ENCODE peak calls at places on chromosomes 1 and 21, in five cellular contexts. One of them, this sample, is unnamed.

GRCh38 chr21:38985423-38986378 is 180.0 kb downstream of the ETS2 start:
- DNase-seq in H1: no peak
- DNase-seq in K562: peak
- DNase-seq in A549: no peak
- DNase-seq in HepG2: no peak
- DNase-seq in this sample: peak

GRCh38 chr1:9291914-9292360 is 757 bp upstream of the SPSB1 start:
- DNase-seq in A549: no peak
- DNase-seq in H1: no peak
- DNase-seq in HepG2: peak
- DNase-seq in K562: no peak
- DNase-seq in this sample: peak

GRCh38 chr1:116122955-116123757 is 12.0 kb downstream of the MAB21L3 start:
- DNase-seq in HepG2: peak
- DNase-seq in H1: no peak
- DNase-seq in A549: no peak
- DNase-seq in K562: no peak
- DNase-seq in this sample: peak

GRCh38 chr1:185610954-185611353 is 123.2 kb upstream of the HMCN1 start:
- DNase-seq in K562: no peak
- DNase-seq in H1: no peak
- DNase-seq in A549: no peak
- DNase-seq in HepG2: no peak
- DNase-seq in this sample: no peak

GRCh38 chr1:151832318-151832984 is 849 bp upstream of the RORC start:
- DNase-seq in A549: no peak
- DNase-seq in HepG2: peak
- DNase-seq in K562: no peak
- DNase-seq in H1: no peak
- DNase-seq in this sample: peak

GRCh38 chr1:94898486-94899385 is 28.2 kb downstream of the CNN3 start:
- DNase-seq in HepG2: no peak
- DNase-seq in A549: no peak
- DNase-seq in H1: no peak
- DNase-seq in K562: no peak
- DNase-seq in this sample: peak

GRCh38 chr1:46747683-46748288 is 28.9 kb upstream of the EFCAB14 start:
- DNase-seq in A549: peak
- DNase-seq in HepG2: peak
- DNase-seq in H1: peak
- DNase-seq in K562: peak
- DNase-seq in this sample: peak

GRCh38 chr1:115671176-115672062 is 29.6 kb downstream of the VANGL1 start:
- DNase-seq in K562: no peak
- DNase-seq in A549: peak
- DNase-seq in HepG2: peak
- DNase-seq in H1: no peak
- DNase-seq in this sample: peak

GRCh38 chr21:32994305-32994704 is 31.4 kb upstream of the OLIG2 start:
- DNase-seq in H1: no peak
- DNase-seq in HepG2: no peak
- DNase-seq in A549: no peak
- DNase-seq in K562: peak
- DNase-seq in this sample: peak

GRCh38 chr1:221276911-221277310 is 397.7 kb downstream of the HLX start:
- DNase-seq in HepG2: no peak
- DNase-seq in A549: no peak
- DNase-seq in K562: no peak
- DNase-seq in H1: no peak
- DNase-seq in this sample: no peak
- TF ChIP-seq MAFK in HepG2: no peak
- TF ChIP-seq MAFK in A549: no peak
- TF ChIP-seq MAFK in K562: no peak
- TF ChIP-seq MAFK in H1: no peak
- TF ChIP-seq MAFK in this sample: no peak

GRCh38 chr1:54135436-54136120 is 17.2 kb downstream of the CDCP2 start:
- DNase-seq in H1: no peak
- DNase-seq in A549: no peak
- DNase-seq in K562: no peak
- DNase-seq in HepG2: peak
- DNase-seq in this sample: peak

GRCh38 chr1:54132485-54132884 is 20.3 kb downstream of the CDCP2 start:
- DNase-seq in H1: no peak
- DNase-seq in A549: no peak
- DNase-seq in K562: no peak
- DNase-seq in HepG2: no peak
- DNase-seq in this sample: peak

GRCh38 chr1:54136269-54136896 is 16.4 kb downstream of the CDCP2 start:
- DNase-seq in H1: no peak
- DNase-seq in A549: no peak
- DNase-seq in HepG2: no peak
- DNase-seq in K562: no peak
- DNase-seq in this sample: no peak

GRCh38 chr1:54136963-54137531 is 15.8 kb downstream of the CDCP2 start:
- DNase-seq in A549: no peak
- DNase-seq in H1: no peak
- DNase-seq in HepG2: no peak
- DNase-seq in K562: no peak
- DNase-seq in this sample: no peak

GRCh38 chr1:54134301-54134700 is 18.5 kb downstream of the CDCP2 start:
- DNase-seq in HepG2: no peak
- DNase-seq in A549: no peak
- DNase-seq in H1: no peak
- DNase-seq in K562: no peak
- DNase-seq in this sample: no peak
- TF ChIP-seq MAFK in HepG2: no peak
- TF ChIP-seq MAFK in A549: no peak
- TF ChIP-seq MAFK in H1: no peak
- TF ChIP-seq MAFK in K562: no peak
- TF ChIP-seq MAFK in this sample: no peak

DNA sequence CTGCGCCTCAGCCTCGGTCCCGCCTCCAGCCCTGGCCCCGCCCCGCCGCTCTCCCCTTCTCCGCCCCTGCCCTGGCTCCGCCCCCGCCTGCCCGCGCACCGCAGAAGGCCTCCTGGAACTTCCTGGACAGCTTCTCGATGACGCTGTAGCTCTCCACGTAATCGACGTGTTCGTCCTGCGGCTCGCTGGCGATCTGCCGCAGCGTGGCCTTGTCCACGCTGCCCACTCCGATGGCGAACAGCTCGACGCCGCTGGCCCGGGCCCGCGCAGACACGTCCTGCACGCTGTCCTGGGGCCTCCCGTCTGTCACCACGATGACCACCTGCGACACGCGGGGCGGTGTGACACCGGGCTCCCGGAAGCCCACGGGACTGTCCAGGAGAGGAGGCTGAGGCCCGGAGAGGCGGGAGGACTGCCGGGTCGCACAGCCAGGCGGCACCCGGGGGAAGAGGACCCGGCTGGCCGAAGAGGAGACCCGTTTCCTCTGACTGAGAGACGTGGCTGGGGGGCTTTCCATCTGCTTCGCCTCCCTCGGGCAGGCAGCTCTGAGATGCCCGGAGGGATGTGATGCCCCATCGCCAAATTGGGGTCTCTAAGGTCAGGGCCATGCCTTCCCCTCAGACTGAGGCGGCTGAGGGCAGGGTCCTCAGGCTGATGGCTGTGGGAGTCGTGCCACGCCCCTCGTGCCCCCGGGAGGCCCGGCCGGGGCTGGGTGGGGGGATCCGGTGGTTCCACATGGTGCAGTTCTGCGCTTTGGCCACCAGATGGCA is 4.6 kb downstream of the MATN1 start:
- DNase-seq in HepG2: peak
- DNase-seq in A549: peak
- DNase-seq in K562: no peak
- DNase-seq in H1: peak
- DNase-seq in this sample: peak
- TF ChIP-seq MAFK in HepG2: no peak
- TF ChIP-seq MAFK in A549: no peak
- TF ChIP-seq MAFK in K562: no peak
- TF ChIP-seq MAFK in H1: no peak
- TF ChIP-seq MAFK in this sample: no peak

DNA sequence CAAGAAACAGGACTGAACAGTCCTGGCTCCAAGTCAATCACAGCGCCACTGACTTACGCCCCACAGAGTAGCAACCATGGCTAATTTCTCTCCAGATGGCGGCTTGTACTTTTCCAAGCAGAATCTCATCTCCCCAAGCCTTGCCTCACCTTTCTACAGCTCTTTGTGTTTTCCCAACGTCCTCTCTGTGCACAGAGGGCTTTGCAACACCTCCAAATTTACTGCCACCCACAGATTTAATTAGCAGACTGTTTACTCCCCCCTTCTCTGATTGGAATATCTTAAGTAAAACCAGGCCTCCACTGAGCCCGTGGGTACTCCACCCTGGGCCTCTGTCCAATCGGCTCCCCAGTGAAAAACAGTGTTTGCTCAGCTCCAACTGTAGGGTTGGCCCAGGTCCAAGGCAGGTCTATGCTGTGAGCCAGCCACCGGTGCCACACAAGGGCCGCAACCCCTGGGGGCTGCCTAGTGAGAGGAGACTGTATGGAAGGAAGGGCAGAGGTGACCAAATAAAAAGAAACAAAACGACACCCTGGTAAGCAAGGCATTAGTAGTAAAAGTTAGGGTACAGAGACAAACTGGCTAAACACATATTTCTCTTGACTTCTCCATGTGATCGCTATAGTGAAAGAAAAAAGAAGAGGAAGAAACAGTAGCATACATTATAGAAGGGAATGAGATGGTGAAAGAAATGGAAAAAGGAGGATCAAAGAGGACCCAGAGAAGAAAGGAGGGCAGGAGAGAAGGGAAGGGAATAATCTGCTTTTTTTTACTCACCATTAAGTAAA is 128.4 kb upstream of the SOD1 start:
- DNase-seq in HepG2: no peak
- DNase-seq in H1: no peak
- DNase-seq in K562: no peak
- DNase-seq in A549: no peak
- DNase-seq in this sample: no peak
- TF ChIP-seq MAFK in HepG2: no peak
- TF ChIP-seq MAFK in H1: no peak
- TF ChIP-seq MAFK in K562: no peak
- TF ChIP-seq MAFK in A549: no peak
- TF ChIP-seq MAFK in this sample: no peak

DNA sequence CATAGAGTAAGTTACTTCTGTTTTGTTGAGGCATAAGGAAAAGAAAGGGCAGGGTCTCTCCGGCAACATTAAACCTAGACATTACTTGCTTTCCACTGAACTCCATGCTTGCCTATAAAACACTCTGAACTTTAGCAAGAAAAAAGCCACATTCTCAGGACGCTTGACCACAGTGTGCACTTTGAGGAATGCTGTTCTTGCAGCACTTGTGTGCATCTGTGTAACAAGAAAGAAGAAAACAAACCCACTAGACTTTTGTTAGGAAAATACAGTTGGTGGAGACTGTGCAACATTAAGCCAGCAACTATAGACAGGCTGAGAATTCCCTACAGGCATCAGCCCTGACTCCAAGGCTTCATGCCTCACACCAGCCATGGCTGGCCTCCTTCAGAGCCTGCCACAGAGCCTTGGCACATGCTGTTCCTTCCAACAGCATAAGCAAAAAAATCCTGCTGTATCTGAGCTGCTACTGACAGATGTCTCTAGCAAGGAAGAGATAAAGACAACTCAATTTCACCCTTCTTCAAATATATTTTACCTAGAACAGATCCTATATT is 5.8 kb downstream of the PDZK1 start:
- DNase-seq in H1: no peak
- DNase-seq in A549: no peak
- DNase-seq in K562: no peak
- DNase-seq in HepG2: no peak
- DNase-seq in this sample: no peak
- TF ChIP-seq MAFK in H1: no peak
- TF ChIP-seq MAFK in A549: no peak
- TF ChIP-seq MAFK in K562: no peak
- TF ChIP-seq MAFK in HepG2: no peak
- TF ChIP-seq MAFK in this sample: no peak

This sample was measured in IMR-90.